ENCODE peak calls at places on chromosomes 5 and 9, in eight cellular contexts. C, Y, K, F, P, M, T and J are unnamed samples.

GRCh38 chr5:97629281-97629680 is 446.2 kb upstream of the RIOK2 start:
- DNase-seq in F (peak), C (no peak), P (no peak), K (no peak), Y (no peak), T (peak), M (peak), J (no peak)

GRCh38 chr5:72658767-72659540 is 151.7 kb upstream of the ZNF366 start:
- DNase-seq in C (no peak), K (no peak), F (no peak), T (no peak), Y (no peak), M (peak), P (no peak), J (no peak)

GRCh38 chr9:15999422-16000339 is 446.8 kb downstream of the CCDC171 start:
- DNase-seq in C (no peak), M (peak), K (no peak), Y (no peak), F (peak), P (no peak), T (no peak), J (no peak)

GRCh38 chr5:106397700-106398099 is 1273.0 kb downstream of the EFNA5 start:
- DNase-seq in T (no peak), M (peak), P (no peak), C (no peak), Y (no peak), K (no peak), F (peak), J (no peak)

GRCh38 chr5:80957031-80957761 is 3.0 kb upstream of the RASGRF2 start:
- DNase-seq in Y (no peak), P (no peak), M (no peak), K (no peak), T (no peak), C (no peak), F (no peak), J (no peak)

GRCh38 chr9:6302417-6302816 is 25.8 kb upstream of the TPD52L3 start:
- DNase-seq in K (no peak), P (no peak), F (peak), T (no peak), M (peak), C (no peak), Y (no peak), J (no peak)

GRCh38 chr5:43156388-43156787 is 35.6 kb upstream of the NIM1K start:
- DNase-seq in M (peak), K (no peak), T (no peak), F (no peak), Y (no peak), C (no peak), P (no peak), J (no peak)

GRCh38 chr9:38422555-38423245 is 1.6 kb downstream of the IGFBPL1 start:
- DNase-seq in M (no peak), F (no peak), K (no peak), C (no peak), P (no peak), Y (no peak), T (no peak), J (no peak)

GRCh38 chr9:125687464-125687863 is 19.5 kb downstream of the MAPKAP1 start:
- DNase-seq in C (no peak), T (no peak), K (no peak), P (no peak), M (no peak), Y (no peak), F (no peak), J (no peak)

GRCh38 chr5:122030251-122030650 is 47.8 kb downstream of the LOX start:
- DNase-seq in Y (no peak), K (no peak), P (no peak), T (no peak), C (no peak), M (no peak), F (no peak), J (no peak)

GRCh38 chr5:177309351-177310191 is 2.1 kb downstream of the MXD3 start:
- DNase-seq in P (peak), T (no peak), Y (peak), C (peak), M (peak), F (peak), K (no peak), J (peak)

GRCh38 chr5:14816374-14816998 is 55.1 kb downstream of the ANKH start:
- DNase-seq in F (no peak), C (no peak), K (no peak), T (no peak), Y (no peak), M (no peak), P (no peak), J (no peak)

GRCh38 chr5:166436857-166437256 is 1854.6 kb upstream of the WWC1 start:
- DNase-seq in M (no peak), T (no peak), K (no peak), P (no peak), Y (no peak), C (no peak), F (peak), J (no peak)

GRCh38 chr5:173234129-173234793 is 745 bp downstream of the NKX2-5 start:
- DNase-seq in C (no peak), P (no peak), Y (no peak), T (no peak), M (no peak), F (no peak), K (no peak), J (no peak)

GRCh38 chr5:156934450-156935211 is 28.4 kb downstream of the TIMD4 start:
- DNase-seq in K (peak), P (peak), M (no peak), C (peak), T (no peak), F (no peak), Y (peak), J (peak)

GRCh38 chr5:61409568-61409967 is 77.5 kb downstream of the ZSWIM6 start:
- DNase-seq in M (peak), T (no peak), K (no peak), Y (no peak), F (peak), C (no peak), P (no peak), J (no peak)

GRCh38 chr5:138349842-138350635 is 2.4 kb upstream of the KDM3B start:
- DNase-seq in P (no peak), T (no peak), Y (no peak), M (peak), C (no peak), K (no peak), F (no peak), J (no peak)